ENCODE peak calls at places on chromosomes 12 and 14, in eight cellular contexts. K is pancreas, G is cardiac muscle cell, L is heart right ventricle, I is brain microvascular endothelial cell, U is choroid plexus epithelial cell, E is body of pancreas, B is Peyer's patch. J is an unnamed sample.

GRCh38 chr12:1091350-1091749 is 100.3 kb downstream of the ERC1 start:
- DNase-seq in L (no peak), I (no peak), E (no peak), G (no peak), U (no peak), B (no peak), K (no peak), J (no peak)

GRCh38 chr14:76292561-76292960 is 83.4 kb upstream of the ESRRB start:
- DNase-seq in L (no peak), G (no peak), E (no peak), U (no peak), I (no peak), K (no peak), B (no peak), J (no peak)

GRCh38 chr14:23578560-23579310 is at the start of gene JPH4:
- DNase-seq in K (no peak), L (no peak), U (no peak), I (no peak), G (no peak), B (no peak), E (no peak), J (no peak)

GRCh38 chr14:96120392-96120791 is 81.2 kb downstream of the C14orf132 start:
- DNase-seq in G (no peak), B (no peak), K (no peak), I (no peak), L (no peak), U (no peak), E (no peak), J (no peak)

GRCh38 chr14:75811862-75812505 is 150.9 kb downstream of the TTLL5 start:
- DNase-seq in G (no peak), L (no peak), U (no peak), E (peak), B (no peak), K (peak), I (no peak), J (no peak)

GRCh38 chr14:42214981-42215491 is 608.4 kb downstream of the LRFN5 start:
- DNase-seq in I (peak), U (peak), G (peak), L (no peak), K (no peak), B (no peak), E (no peak), J (no peak)

GRCh38 chr14:94676495-94677238 is 64.5 kb downstream of the SERPINA3 start:
- DNase-seq in K (no peak), E (no peak), I (no peak), U (no peak), G (no peak), L (no peak), B (no peak), J (no peak)

GRCh38 chr12:66848967-66849366 is 170.1 kb upstream of the GRIP1 start:
- DNase-seq in B (no peak), L (no peak), K (no peak), I (no peak), U (peak), E (no peak), G (no peak), J (no peak)

GRCh38 chr12:106908561-106908960 is 47.1 kb upstream of the TMEM263 start:
- DNase-seq in U (no peak), K (no peak), L (no peak), B (no peak), E (no peak), I (no peak), G (no peak), J (no peak)

GRCh38 chr12:68163546-68164210 is 4.1 kb upstream of the IFNG start:
- DNase-seq in I (no peak), U (no peak), E (no peak), L (no peak), K (no peak), G (peak), B (no peak), J (no peak)

GRCh38 chr12:130878193-130879185 is 6.6 kb downstream of the RAN start:
- DNase-seq in E (no peak), K (no peak), L (no peak), U (no peak), I (no peak), G (no peak), B (no peak), J (no peak)

GRCh38 chr12:27779416-27779815 is 617 bp upstream of the KLHL42 start:
- DNase-seq in L (no peak), E (peak), G (no peak), U (peak), I (peak), K (peak), B (no peak), J (no peak)

GRCh38 chr14:24264298-24264697 is 1.3 kb upstream of the TGM1 start:
- DNase-seq in B (no peak), E (no peak), L (no peak), G (no peak), K (no peak), I (no peak), U (no peak), J (no peak)

DNA sequence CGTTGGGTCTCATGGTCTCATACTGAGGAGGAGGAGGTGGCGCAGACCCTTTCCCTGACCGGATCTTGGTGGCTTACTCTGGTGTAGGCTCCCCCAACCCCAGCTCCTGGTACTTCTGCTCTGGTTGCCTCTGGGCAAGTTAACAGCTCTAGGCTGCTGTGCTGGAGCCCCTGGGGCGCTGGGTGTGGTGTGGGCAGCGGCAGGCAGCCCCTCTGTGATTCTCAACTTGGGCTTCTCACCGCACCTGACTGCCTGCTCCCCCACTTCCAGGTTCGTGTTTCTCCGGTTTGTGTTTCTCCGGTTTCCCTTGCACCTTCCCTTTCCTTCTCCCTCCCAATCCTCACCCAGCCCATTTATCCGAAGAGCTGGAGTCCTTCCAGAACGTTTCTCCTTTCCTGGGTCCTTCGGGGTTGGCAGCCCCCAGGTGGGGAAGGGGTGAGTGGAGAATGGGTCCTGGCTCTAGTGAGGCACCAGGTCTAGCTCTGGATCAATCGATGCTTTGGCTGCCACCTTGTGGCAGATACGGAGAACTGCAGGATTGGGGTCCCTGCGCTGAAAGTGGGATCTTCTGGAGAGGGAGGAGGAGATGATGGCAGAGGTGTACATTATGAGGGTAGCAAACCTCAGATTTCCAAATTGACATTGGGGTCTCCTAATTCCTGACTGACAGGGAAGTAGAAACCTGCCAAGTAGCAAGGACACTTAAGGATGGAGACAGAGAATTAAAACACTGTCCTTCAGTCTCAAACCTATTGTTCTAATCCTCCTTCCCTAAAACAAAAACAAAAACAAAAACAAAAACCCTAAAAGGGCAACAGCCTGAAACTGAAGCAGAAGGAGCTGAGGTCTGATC is 8.3 kb downstream of the CISTR start:
- DNase-seq in I (no peak), G (peak), B (peak), L (peak), K (peak), U (peak), E (peak), J (no peak)
- TF ChIP-seq CTCF in I (peak), G (peak), B (peak), L (peak), K (peak), U (peak), E (peak), J (peak)

GRCh38 chr12:127025545-127025944 is 1241.4 kb upstream of the TMEM132C start:
- DNase-seq in K (no peak), L (no peak), B (no peak), U (peak), G (no peak), I (no peak), E (no peak), J (no peak)
- TF ChIP-seq CTCF in K (no peak), L (no peak), B (no peak), U (no peak), G (no peak), I (peak), E (no peak), J (peak)

DNA sequence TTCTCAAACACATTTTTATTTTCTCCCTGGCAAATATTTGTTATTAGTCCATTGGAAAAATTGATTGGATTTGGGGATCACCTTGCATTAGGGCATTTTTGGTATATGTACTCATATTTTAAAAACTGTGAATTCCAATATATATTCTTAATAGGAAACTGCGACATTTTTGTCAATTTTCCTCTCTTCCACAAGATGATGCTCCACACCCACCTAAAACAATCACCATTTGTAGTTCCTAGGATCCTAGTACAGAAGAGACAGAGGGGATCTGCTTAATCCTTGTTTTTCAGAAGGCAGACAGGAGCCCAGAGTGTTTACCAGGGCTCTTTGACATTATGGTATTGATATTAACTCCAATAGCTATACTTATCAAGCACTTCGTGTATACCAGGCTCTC is 22.8 kb upstream of the OASL start:
- DNase-seq in U (peak), G (peak), E (no peak), K (no peak), L (no peak), I (no peak), B (no peak), J (no peak)
- TF ChIP-seq CTCF in U (peak), G (peak), E (no peak), K (no peak), L (peak), I (peak), B (no peak), J (peak)

GRCh38 chr12:4975574-4975973 is 65.9 kb downstream of the KCNA1 start:
- DNase-seq in K (no peak), E (no peak), G (no peak), B (no peak), L (no peak), I (no peak), U (no peak), J (no peak)
- TF ChIP-seq CTCF in K (no peak), E (no peak), G (no peak), B (no peak), L (no peak), I (peak), U (no peak), J (no peak)

GRCh38 chr14:98503086-98503815 is 768.7 kb downstream of the BCL11B start:
- DNase-seq in E (no peak), L (no peak), I (no peak), B (no peak), U (no peak), G (no peak), K (no peak), J (no peak)
- TF ChIP-seq CTCF in E (no peak), L (no peak), I (no peak), B (no peak), U (no peak), G (no peak), K (no peak), J (no peak)

GRCh38 chr12:123882306-123882705 is 90.3 kb downstream of the CCDC92 start:
- DNase-seq in B (no peak), E (no peak), K (no peak), I (no peak), U (no peak), L (no peak), G (no peak), J (no peak)
- TF ChIP-seq CTCF in B (no peak), E (no peak), K (no peak), I (no peak), U (no peak), L (no peak), G (no peak), J (no peak)

GRCh38 chr12:118135788-118136558 is at the start of gene PEBP1:
- DNase-seq in I (peak), B (peak), G (peak), K (peak), E (peak), L (peak), U (peak), J (peak)
- TF ChIP-seq CTCF in I (no peak), B (no peak), G (no peak), K (no peak), E (no peak), L (peak), U (no peak), J (no peak)

GRCh38 chr12:4797096-4797495 is 76.9 kb downstream of the GALNT8 start:
- DNase-seq in L (no peak), K (no peak), G (no peak), I (no peak), U (no peak), B (no peak), E (no peak), J (no peak)
- TF ChIP-seq CTCF in L (no peak), K (no peak), G (no peak), I (no peak), U (no peak), B (no peak), E (no peak), J (no peak)

GRCh38 chr14:72788972-72789728 is 104.8 kb downstream of the DPF3 start:
- DNase-seq in E (no peak), B (no peak), U (no peak), G (no peak), K (no peak), L (no peak), I (no peak), J (no peak)

GRCh38 chr14:72792051-72792788 is 101.7 kb downstream of the DPF3 start:
- DNase-seq in L (peak), U (peak), K (no peak), G (no peak), E (peak), B (no peak), I (peak), J (no peak)

GRCh38 chr14:72796935-72797334 is 97.0 kb downstream of the DPF3 start:
- DNase-seq in G (no peak), E (no peak), L (no peak), I (no peak), K (no peak), B (no peak), U (no peak), J (no peak)

GRCh38 chr14:72790887-72791566 is 102.9 kb downstream of the DPF3 start:
- DNase-seq in E (no peak), K (no peak), G (no peak), I (no peak), U (no peak), B (no peak), L (peak), J (no peak)

GRCh38 chr14:72793154-72793725 is 100.7 kb downstream of the DPF3 start:
- DNase-seq in L (no peak), G (no peak), K (no peak), B (no peak), U (no peak), E (no peak), I (no peak), J (no peak)
- TF ChIP-seq CTCF in L (no peak), G (no peak), K (no peak), B (no peak), U (no peak), E (no peak), I (no peak), J (no peak)

DNA sequence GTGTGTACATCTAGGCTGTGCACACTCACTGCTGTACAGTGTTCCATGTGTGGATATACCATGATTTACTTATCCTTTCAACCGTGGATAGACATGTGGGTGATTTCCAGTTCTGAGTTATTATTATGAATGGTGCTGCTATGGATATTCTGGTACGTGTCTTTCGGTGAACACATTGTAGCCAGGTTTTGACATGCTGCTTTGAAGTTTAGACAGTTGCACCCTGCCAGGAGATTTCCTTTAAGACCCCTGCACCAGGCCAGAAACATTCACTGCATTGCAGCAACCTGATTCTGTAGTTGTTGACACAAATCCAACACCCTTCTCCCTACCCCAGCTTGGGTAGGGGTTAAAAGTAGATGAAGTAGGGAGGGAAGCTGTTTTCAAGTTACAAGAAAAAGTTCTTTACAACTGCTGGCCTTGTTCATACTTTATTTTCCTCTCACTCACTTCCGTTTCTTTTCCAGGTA is 11.8 kb upstream of the LTA4H start:
- DNase-seq in E (no peak), G (no peak), I (no peak), K (no peak), U (no peak), L (no peak), B (no peak), J (no peak)
- TF ChIP-seq CTCF in E (no peak), G (no peak), I (no peak), K (no peak), U (no peak), L (no peak), B (no peak), J (no peak)